ENCODE peak calls at places on chromosomes 4 and X, in eight cellular contexts. A is AG04450, I is type B pancreatic cell, T is fibroblast of the aortic adventitia, D is tibial nerve, P is PC-3, V is endothelial cell, X is cardiac muscle cell. H is an unnamed sample.

GRCh38 chr4:15936495-15936894 is 2.0 kb downstream of the FGFBP1 start:
- DNase-seq in A (no peak), I (no peak), T (no peak), D (no peak), P (peak; percentile 30), V (no peak), X (no peak), H (no peak)

GRCh38 chr4:79025170-79025569 is 85.9 kb upstream of the PAQR3 start:
- DNase-seq in A (no peak), I (no peak), T (no peak), D (no peak), P (peak; percentile 83), V (no peak), X (no peak), H (no peak)

GRCh38 chr4:124105212-124105611 is 607.3 kb downstream of the ANKRD50 start:
- DNase-seq in A (no peak), I (no peak), T (peak; percentile 42), D (no peak), P (peak; percentile 13), V (no peak), X (no peak), H (no peak)

GRCh38 chrX:123277347-123277746 is 93.3 kb downstream of the GRIA3 start:
- DNase-seq in A (no peak), I (no peak), T (no peak), D (no peak), P (no peak), V (no peak), X (no peak), H (no peak)

GRCh38 chr4:8215001-8215427 is 15.9 kb downstream of the SH3TC1 start:
- DNase-seq in A (peak; percentile 72), I (no peak), T (peak; percentile 69), D (no peak), P (no peak), V (no peak), X (peak; percentile 46), H (no peak)

GRCh38 chr4:85968945-85969830 is 390.7 kb downstream of the MAPK10 start:
- DNase-seq in A (peak; percentile 15), I (no peak), T (peak; percentile 86), D (no peak), P (peak; percentile 81), V (no peak), X (peak; percentile 57), H (no peak)

GRCh38 chr4:11106190-11106589 is 322.5 kb downstream of the HS3ST1 start:
- DNase-seq in A (no peak), I (no peak), T (peak; percentile 49), D (no peak), P (peak; percentile 68), V (no peak), X (no peak), H (no peak)

GRCh38 chr4:163462556-163462955 is 11.0 kb downstream of the TKTL2 start:
- DNase-seq in A (no peak), I (no peak), T (no peak), D (no peak), P (no peak), V (no peak), X (no peak), H (no peak)

GRCh38 chrX:88136328-88136727 is 610.7 kb upstream of the CPXCR1 start:
- DNase-seq in A (no peak), I (no peak), T (no peak), D (no peak), P (no peak), V (no peak), X (peak; percentile 20), H (no peak)

GRCh38 chr4:118942465-118942864 is 53.8 kb downstream of the SYNPO2 start:
- DNase-seq in A (no peak), I (no peak), T (no peak), D (no peak), P (peak; percentile 80), V (no peak), X (no peak), H (no peak)

GRCh38 chr4:185357220-185357619 is 38.5 kb downstream of the LRP2BP start:
- DNase-seq in A (no peak), I (no peak), T (no peak), D (no peak), P (no peak), V (no peak), X (no peak), H (no peak)

GRCh38 chr4:88018471-88018870 is 11.0 kb downstream of the PKD2 start:
- DNase-seq in A (peak; percentile 13), I (no peak), T (peak; percentile 91), D (peak; percentile 47), P (no peak), V (no peak), X (no peak), H (no peak)

GRCh38 chr4:45030059-45030458 is 303.7 kb upstream of the GNPDA2 start:
- DNase-seq in A (no peak), I (no peak), T (no peak), D (no peak), P (no peak), V (no peak), X (no peak), H (no peak)

DNA sequence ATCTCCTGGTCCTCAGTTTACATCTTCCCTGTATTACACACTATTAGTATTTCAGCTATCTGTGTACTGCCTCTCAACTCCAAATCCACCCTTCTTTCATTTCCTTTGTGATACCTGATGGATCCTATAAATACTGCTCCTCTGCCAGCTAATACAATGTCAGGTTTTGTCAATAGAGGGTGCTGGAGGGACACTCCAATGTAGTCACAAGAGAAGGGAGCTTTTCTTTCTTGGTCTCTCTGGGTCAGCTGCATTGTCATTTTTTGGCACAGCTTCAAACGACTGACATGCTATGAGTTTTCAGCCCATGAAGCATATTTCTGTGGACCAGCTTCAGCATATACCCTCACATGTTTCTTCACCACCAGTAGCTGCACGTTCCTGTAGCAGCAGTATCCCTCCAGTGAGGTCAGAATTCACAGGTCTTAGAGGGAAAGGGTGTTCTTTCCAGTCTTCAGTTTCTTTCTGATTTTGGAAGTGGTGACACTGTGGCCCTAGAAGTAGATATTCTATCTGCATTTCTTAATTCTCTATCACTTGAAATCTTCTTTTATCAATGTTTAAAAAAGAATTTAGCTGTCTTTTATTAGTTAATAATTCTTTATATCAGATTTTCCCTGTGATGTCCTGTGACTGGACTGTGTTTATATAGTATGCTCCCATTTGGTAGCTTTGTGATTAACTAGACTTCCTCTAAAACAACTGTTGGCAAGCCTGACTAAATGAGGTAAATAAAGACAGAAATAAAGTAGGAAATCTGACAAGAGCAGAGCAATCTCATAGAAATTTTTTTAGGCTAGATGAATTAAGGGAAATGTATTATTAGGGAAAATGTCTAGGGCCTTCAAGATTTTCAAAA is 60.6 kb downstream of the GABRA2 start:
- DNase-seq in A (peak; percentile 7), I (no peak), T (no peak), D (peak; percentile 12), P (peak; percentile 74), V (peak; percentile 18), X (peak; percentile 67), H (peak; percentile 11)
- TF ChIP-seq CTCF in A (peak; percentile 62), I (peak; percentile 71), T (no peak), D (peak; percentile 22), P (peak; percentile 63), V (no peak), X (peak; percentile 71), H (peak; percentile 65)

GRCh38 chrX:56233682-56234081 is 1.5 kb downstream of the KLF8 start:
- DNase-seq in A (no peak), I (no peak), T (no peak), D (peak; percentile 52), P (no peak), V (peak; percentile 13), X (peak; percentile 14), H (no peak)
- TF ChIP-seq CTCF in A (no peak), I (no peak), T (no peak), D (no peak), P (no peak), V (no peak), X (no peak), H (no peak)

GRCh38 chr4:24472514-24473308 is 111.6 kb downstream of the DHX15 start:
- DNase-seq in A (no peak), I (peak; percentile 90), T (peak; percentile 71), D (peak; percentile 83), P (peak; percentile 65), V (peak; percentile 87), X (peak; percentile 93), H (peak; percentile 70)

GRCh38 chr4:24473309-24473721 is 111.0 kb downstream of the DHX15 start:
- DNase-seq in A (no peak), I (no peak), T (peak; percentile 41), D (peak; percentile 16), P (peak; percentile 38), V (no peak), X (peak; percentile 42), H (no peak)

GRCh38 chr4:24475756-24476155 is 108.6 kb downstream of the DHX15 start:
- DNase-seq in A (no peak), I (no peak), T (no peak), D (no peak), P (no peak), V (no peak), X (no peak), H (no peak)

GRCh38 chr4:24477919-24478318 is 106.4 kb downstream of the DHX15 start:
- DNase-seq in A (peak; percentile 76), I (no peak), T (peak; percentile 80), D (no peak), P (peak; percentile 9), V (no peak), X (peak; percentile 12), H (no peak)

GRCh38 chr4:24476209-24476781 is 108.1 kb downstream of the DHX15 start:
- DNase-seq in A (no peak), I (no peak), T (peak; percentile 43), D (no peak), P (peak; percentile 23), V (no peak), X (peak; percentile 15), H (no peak)
- TF ChIP-seq CTCF in A (peak; percentile 63), I (peak; percentile 81), T (peak; percentile 66), D (peak; percentile 36), P (peak; percentile 59), V (peak; percentile 84), X (peak; percentile 63), H (peak; percentile 66)

GRCh38 chr4:3489451-3489962 is 26.4 kb downstream of the DOK7 start:
- DNase-seq in A (no peak), I (no peak), T (no peak), D (no peak), P (no peak), V (no peak), X (no peak), H (no peak)

GRCh38 chr4:3485882-3486555 is 22.9 kb downstream of the DOK7 start:
- DNase-seq in A (no peak), I (no peak), T (no peak), D (no peak), P (no peak), V (no peak), X (no peak), H (no peak)

GRCh38 chr4:3486556-3487270 is 23.6 kb downstream of the DOK7 start:
- DNase-seq in A (no peak), I (no peak), T (no peak), D (no peak), P (no peak), V (no peak), X (peak; percentile 61), H (no peak)

GRCh38 chr4:3488791-3489190 is 25.7 kb downstream of the DOK7 start:
- DNase-seq in A (no peak), I (no peak), T (no peak), D (no peak), P (no peak), V (no peak), X (no peak), H (no peak)

DNA sequence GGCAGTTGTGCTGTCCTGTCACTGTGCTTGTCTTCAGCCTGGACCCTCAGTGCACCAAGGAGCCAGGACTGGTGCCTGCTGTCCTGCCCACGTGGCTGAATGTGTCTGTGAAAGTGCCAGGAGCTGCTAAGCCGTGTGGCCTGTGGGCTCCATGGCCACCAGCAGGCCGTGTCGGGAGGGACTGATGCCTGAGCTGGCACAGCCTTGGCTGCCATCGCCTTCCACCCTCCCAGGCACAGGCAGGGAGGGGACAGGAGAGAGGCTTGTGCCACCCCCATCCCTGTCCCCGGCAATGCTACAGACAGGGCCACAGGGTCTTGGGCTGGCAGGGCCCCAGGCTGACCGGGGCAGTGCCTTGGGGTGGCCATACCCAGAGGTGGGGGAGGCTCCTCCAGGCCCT is 24.8 kb downstream of the DOK7 start:
- DNase-seq in A (no peak), I (no peak), T (no peak), D (no peak), P (no peak), V (no peak), X (no peak), H (no peak)
- TF ChIP-seq CTCF in A (no peak), I (no peak), T (no peak), D (no peak), P (no peak), V (no peak), X (no peak), H (no peak)